ENCODE peak calls at places on chromosomes 5 and 9, in ten cellular contexts. T is AG04450; E is RPMI8226; B is NCI-H1092 treated with DMSO at 0.1 percent for 48 hours; D is HT1080; A is GDM1; N is stimulated activated CD8-positive, alpha-beta memory T cell treated with anti-CD3 and anti-CD28 coated beads, Interleukin-15, amount 100 ng/mL, for 24 hours; C is cardiac septum; S is GM20000; I is AG08395. F is an unnamed sample.

GRCh38 chr5:82812575-82812974 is 264.6 kb downstream of the TMEM167A start:
- DNase-seq in T (no peak), E (no peak), B (no peak), D (no peak), A (no peak), N (no peak), C (no peak), S (no peak), I (no peak), F (no peak)

GRCh38 chr9:92746567-92747458 is 17.8 kb downstream of the BICD2 start:
- DNase-seq in T (no peak), E (no peak), B (no peak), D (peak), A (no peak), N (no peak), C (no peak), S (no peak), I (no peak), F (no peak)

GRCh38 chr5:36028816-36029465 is 37.7 kb downstream of the UGT3A2 start:
- DNase-seq in T (no peak), E (no peak), B (no peak), D (no peak), A (no peak), N (no peak), C (no peak), S (no peak), I (no peak), F (no peak)

GRCh38 chr9:36946653-36947052 is 87.4 kb downstream of the PAX5 start:
- DNase-seq in T (no peak), E (no peak), B (no peak), D (peak), A (no peak), N (no peak), C (peak), S (no peak), I (peak), F (peak)

GRCh38 chr5:141608557-141608956 is 10.2 kb downstream of the DIAPH1 start:
- DNase-seq in T (no peak), E (no peak), B (no peak), D (no peak), A (no peak), N (no peak), C (no peak), S (no peak), I (no peak), F (no peak)

GRCh38 chr5:96413028-96413427 is 20.0 kb downstream of the PCSK1 start:
- DNase-seq in T (no peak), E (no peak), B (no peak), D (no peak), A (no peak), N (no peak), C (no peak), S (no peak), I (no peak), F (no peak)

GRCh38 chr5:33049845-33050244 is 338.7 kb downstream of the NPR3 start:
- DNase-seq in T (no peak), E (no peak), B (no peak), D (peak), A (no peak), N (no peak), C (no peak), S (no peak), I (peak), F (no peak)

GRCh38 chr9:20351715-20352114 is 270.6 kb downstream of the MLLT3 start:
- DNase-seq in T (no peak), E (no peak), B (no peak), D (no peak), A (no peak), N (no peak), C (no peak), S (no peak), I (no peak), F (no peak)

GRCh38 chr5:34930527-34930844 is 1.1 kb downstream of the DNAJC21 start:
- DNase-seq in T (no peak), E (no peak), B (no peak), D (no peak), A (no peak), N (no peak), C (no peak), S (no peak), I (no peak), F (no peak)

GRCh38 chr9:20606637-20607036 is 15.7 kb downstream of the MLLT3 start:
- DNase-seq in T (no peak), E (no peak), B (no peak), D (no peak), A (no peak), N (no peak), C (no peak), S (no peak), I (no peak), F (peak)

GRCh38 chr5:108251350-108251749 is 130.5 kb downstream of the FBXL17 start:
- DNase-seq in T (no peak), E (no peak), B (no peak), D (no peak), A (no peak), N (no peak), C (no peak), S (no peak), I (no peak), F (no peak)

GRCh38 chr5:150801117-150801927 is 22.8 kb downstream of the SMIM3 start:
- DNase-seq in T (no peak), E (peak), B (peak), D (peak), A (peak), N (no peak), C (no peak), S (no peak), I (peak), F (no peak)

GRCh38 chr5:110414360-110414759 is 312.1 kb downstream of the TMEM232 start:
- DNase-seq in T (no peak), E (peak), B (no peak), D (no peak), A (no peak), N (no peak), C (no peak), S (peak), I (peak), F (no peak)

GRCh38 chr5:34627794-34628193 is 28.3 kb upstream of the RAI14 start:
- DNase-seq in T (peak), E (no peak), B (no peak), D (peak), A (no peak), N (no peak), C (no peak), S (no peak), I (peak), F (no peak)

GRCh38 chr9:132443951-132444615 is 34.1 kb downstream of the CFAP77 start:
- DNase-seq in T (no peak), E (peak), B (peak), D (no peak), A (no peak), N (no peak), C (no peak), S (no peak), I (no peak), F (no peak)

GRCh38 chr5:132677191-132677590 is 3.4 kb downstream of the IL4 start:
- DNase-seq in T (peak), E (no peak), B (no peak), D (peak), A (no peak), N (no peak), C (no peak), S (no peak), I (peak), F (no peak)

GRCh38 chr9:117737721-117738226 is 33.6 kb downstream of the TLR4 start:
- DNase-seq in T (no peak), E (no peak), B (no peak), D (no peak), A (no peak), N (no peak), C (no peak), S (no peak), I (peak), F (no peak)

F was measured in sigmoid colon.